ENCODE peak calls at places on chromosome 15, in eight cellular contexts. G is activated CD4-positive, alpha-beta memory T cell treated with anti-CD3 and anti-CD28 coated beads, Interleukin-2, amount 10 ng/mL, durations not matched to agents 7 days and 5 days; Y is fibroblast of lung; U is NCI-H146; W is Panc1; A is activated CD8-positive, alpha-beta memory T cell treated with anti-CD3 and anti-CD28 coated beads for 48 hours; S is CMK; J is GM04504. K is an unnamed sample.

GRCh38 chr15:49855917-49856637 is 235.2 kb downstream of the DTWD1 start:
- DNase-seq in A (no peak), W (no peak), G (no peak), S (no peak), Y (peak; percentile 100), J (peak; percentile 95), U (no peak), K (peak; percentile 98)

GRCh38 chr15:72782274-72782992 is 1.1 kb downstream of the ADPGK start:
- DNase-seq in A (no peak), G (no peak), W (no peak), S (no peak), U (no peak), Y (no peak), J (no peak), K (no peak)

GRCh38 chr15:47975422-47975821 is 145.4 kb upstream of the SLC24A5 start:
- DNase-seq in U (no peak), G (no peak), S (no peak), Y (no peak), J (no peak), W (no peak), A (no peak), K (no peak)

GRCh38 chr15:44215594-44215993 is 20.5 kb upstream of the FRMD5 start:
- DNase-seq in G (no peak), J (peak; percentile 79), W (peak; percentile 64), A (no peak), Y (peak; percentile 83), S (no peak), U (no peak), K (peak; percentile 75)

GRCh38 chr15:79433610-79434009 is 1.5 kb downstream of the MINAR1 start:
- DNase-seq in A (no peak), Y (no peak), J (no peak), U (peak; percentile 83), W (no peak), S (no peak), G (no peak), K (no peak)

GRCh38 chr15:25172691-25173090 is 217.9 kb downstream of the SNRPN start:
- DNase-seq in W (no peak), A (no peak), U (no peak), S (no peak), G (peak; percentile 9), J (no peak), Y (no peak), K (no peak)

GRCh38 chr15:78620021-78620838 is 566 bp downstream of the CHRNA3 start:
- DNase-seq in W (no peak), U (peak; percentile 49), S (no peak), A (no peak), Y (no peak), G (peak; percentile 11), J (no peak), K (no peak)

GRCh38 chr15:90001062-90001682 is at the start of gene ZNF710:
- DNase-seq in W (no peak), S (no peak), U (peak; percentile 53), J (peak; percentile 39), G (peak; percentile 49), Y (peak; percentile 80), A (no peak), K (no peak)

GRCh38 chr15:40190591-40190990 is 29.7 kb downstream of the BUB1B start:
- DNase-seq in W (peak; percentile 59), Y (peak; percentile 76), G (no peak), U (no peak), A (no peak), J (peak; percentile 24), S (no peak), K (no peak)

GRCh38 chr15:101537681-101538080 is 48.2 kb upstream of the PCSK6 start:
- DNase-seq in U (no peak), Y (no peak), W (no peak), G (no peak), S (no peak), J (no peak), A (no peak), K (no peak)

GRCh38 chr15:62145015-62145735 is 19.9 kb downstream of the C2CD4B start:
- DNase-seq in U (no peak), G (no peak), J (no peak), S (no peak), W (no peak), Y (no peak), A (no peak), K (no peak)

GRCh38 chr15:90031231-90031791 is 30.2 kb downstream of the ZNF710 start:
- DNase-seq in W (no peak), U (no peak), Y (peak; percentile 11), G (peak; percentile 31), J (peak; percentile 50), A (no peak), S (no peak), K (no peak)

GRCh38 chr15:53625260-53625659 is 134.2 kb downstream of the WDR72 start:
- DNase-seq in S (no peak), Y (no peak), W (no peak), U (no peak), A (no peak), G (no peak), J (no peak), K (no peak)

GRCh38 chr15:69576035-69576526 is 123.5 kb downstream of the RPLP1 start:
- DNase-seq in A (no peak), S (peak; percentile 48), U (peak; percentile 41), Y (peak; percentile 10), G (peak; percentile 70), J (no peak), W (no peak), K (no peak)

GRCh38 chr15:78804391-78804792 is 6.9 kb downstream of the ADAMTS7 start:
- DNase-seq in Y (no peak), U (peak; percentile 67), S (no peak), W (no peak), A (no peak), J (no peak), G (no peak), K (no peak)

GRCh38 chr15:28097656-28098359 is 1.3 kb downstream of the OCA2 start:
- DNase-seq in U (no peak), S (no peak), W (no peak), Y (no peak), J (no peak), G (no peak), A (no peak), K (no peak)

GRCh38 chr15:80694624-80695098 is 449 bp upstream of the ABHD17C start:
- DNase-seq in U (no peak), G (peak; percentile 38), W (no peak), S (no peak), Y (no peak), A (no peak), J (no peak), K (no peak)

GRCh38 chr15:99692825-99693224 is 40.4 kb downstream of the LYSMD4 start:
- DNase-seq in W (no peak), J (no peak), Y (no peak), S (no peak), A (no peak), G (no peak), U (no peak), K (no peak)

GRCh38 chr15:47356297-47356696 is 361.0 kb upstream of the SEMA6D start:
- DNase-seq in Y (no peak), A (no peak), W (no peak), S (no peak), G (no peak), J (no peak), U (no peak), K (no peak)

GRCh38 chr15:70328137-70329115 is 230.7 kb upstream of the TLE3 start:
- DNase-seq in W (no peak), A (no peak), G (no peak), Y (peak; percentile 65), U (no peak), S (no peak), J (peak; percentile 59), K (peak; percentile 69)

GRCh38 chr15:89225588-89225987 is 4.2 kb upstream of the RLBP1 start:
- DNase-seq in G (no peak), A (no peak), J (no peak), Y (no peak), U (no peak), W (no peak), S (no peak), K (no peak)

GRCh38 chr15:31024979-31025378 is 33.6 kb upstream of the MTMR10 start:
- DNase-seq in G (no peak), S (no peak), A (no peak), J (no peak), Y (no peak), U (no peak), W (no peak), K (no peak)

GRCh38 chr15:98840010-98840409 is 167.6 kb downstream of the PGPEP1L start:
- DNase-seq in J (no peak), G (no peak), Y (no peak), U (no peak), A (no peak), S (no peak), W (no peak), K (no peak)

GRCh38 chr15:98903377-98904018 is 104.1 kb downstream of the PGPEP1L start:
- DNase-seq in A (no peak), G (no peak), J (no peak), Y (peak; percentile 73), U (no peak), S (no peak), W (no peak), K (no peak)

GRCh38 chr15:67003586-67003985 is 61.8 kb upstream of the SMAD3 start:
- DNase-seq in G (no peak), A (no peak), S (no peak), U (no peak), Y (no peak), W (no peak), J (no peak), K (no peak)

K was measured in AG04449.